ENCODE peak calls at places on chromosomes 4 and X, in five cellular contexts. One of them, this sample, is unnamed.

GRCh38 chr4:73922766-73923630 is 53.8 kb downstream of the CXCL1 start:
- DNase-seq in upper lobe of right lung: no peak
- DNase-seq in body of pancreas: no peak
- DNase-seq in tibial artery: no peak
- DNase-seq in brain microvascular endothelial cell: peak; percentile 37
- DNase-seq in this sample: no peak

GRCh38 chrX:154411981-154412340 is 622 bp downstream of the TAFAZZIN start:
- DNase-seq in upper lobe of right lung: peak; percentile 88
- DNase-seq in body of pancreas: peak; percentile 67
- DNase-seq in tibial artery: peak; percentile 76
- DNase-seq in brain microvascular endothelial cell: no peak
- DNase-seq in this sample: no peak

GRCh38 chr4:175421506-175421905 is 390.6 kb downstream of the GPM6A start:
- DNase-seq in upper lobe of right lung: no peak
- DNase-seq in body of pancreas: no peak
- DNase-seq in tibial artery: no peak
- DNase-seq in brain microvascular endothelial cell: peak; percentile 68
- DNase-seq in this sample: no peak

GRCh38 chrX:46477435-46477834 is 67.8 kb downstream of the ZNF674 start:
- DNase-seq in upper lobe of right lung: no peak
- DNase-seq in body of pancreas: no peak
- DNase-seq in tibial artery: no peak
- DNase-seq in brain microvascular endothelial cell: no peak
- DNase-seq in this sample: no peak

GRCh38 chrX:103461156-103461555 is 58.1 kb downstream of the RAB40A start:
- DNase-seq in upper lobe of right lung: no peak
- DNase-seq in body of pancreas: no peak
- DNase-seq in tibial artery: no peak
- DNase-seq in brain microvascular endothelial cell: no peak
- DNase-seq in this sample: no peak

GRCh38 chrX:132226169-132226568 is 6.9 kb upstream of the RAP2C start:
- DNase-seq in upper lobe of right lung: no peak
- DNase-seq in body of pancreas: no peak
- DNase-seq in tibial artery: no peak
- DNase-seq in brain microvascular endothelial cell: no peak
- DNase-seq in this sample: no peak

GRCh38 chrX:105715746-105716145 is 106.6 kb upstream of the NRK start:
- DNase-seq in upper lobe of right lung: no peak
- DNase-seq in body of pancreas: no peak
- DNase-seq in tibial artery: no peak
- DNase-seq in brain microvascular endothelial cell: no peak
- DNase-seq in this sample: no peak

GRCh38 chrX:12434493-12434892 is 296.2 kb downstream of the FRMPD4 start:
- DNase-seq in upper lobe of right lung: no peak
- DNase-seq in body of pancreas: no peak
- DNase-seq in tibial artery: no peak
- DNase-seq in brain microvascular endothelial cell: no peak
- DNase-seq in this sample: no peak

GRCh38 chr4:82523179-82523578 is 38.6 kb downstream of the TMEM150C start:
- DNase-seq in upper lobe of right lung: no peak
- DNase-seq in body of pancreas: no peak
- DNase-seq in tibial artery: no peak
- DNase-seq in brain microvascular endothelial cell: no peak
- DNase-seq in this sample: no peak
- H3K27ac ChIP-seq in upper lobe of right lung: no peak overlapping the region
- H3K27ac ChIP-seq in body of pancreas: no peak overlapping the region
- H3K27ac ChIP-seq in tibial artery: no peak overlapping the region
- H3K27ac ChIP-seq in brain microvascular endothelial cell: no peak overlapping the region
- H3K27ac ChIP-seq in this sample: no peak overlapping the region

GRCh38 chr4:153465922-153466636 is at the start of gene TMEM131L:
- DNase-seq in upper lobe of right lung: peak; percentile 86
- DNase-seq in body of pancreas: peak; percentile 75
- DNase-seq in tibial artery: peak; percentile 67
- DNase-seq in brain microvascular endothelial cell: peak; percentile 38
- DNase-seq in this sample: peak; percentile 82

GRCh38 chr4:153467154-153467896 is 1.2 kb downstream of the TMEM131L start:
- DNase-seq in upper lobe of right lung: peak; percentile 91
- DNase-seq in body of pancreas: peak; percentile 92
- DNase-seq in tibial artery: peak; percentile 50
- DNase-seq in brain microvascular endothelial cell: no peak
- DNase-seq in this sample: no peak

GRCh38 chr4:153468587-153468986 is 2.4 kb downstream of the TMEM131L start:
- DNase-seq in upper lobe of right lung: no peak
- DNase-seq in body of pancreas: no peak
- DNase-seq in tibial artery: no peak
- DNase-seq in brain microvascular endothelial cell: no peak
- DNase-seq in this sample: no peak

GRCh38 chr4:153466637-153467153 is 535 bp downstream of the TMEM131L start:
- DNase-seq in upper lobe of right lung: peak; percentile 72
- DNase-seq in body of pancreas: no peak
- DNase-seq in tibial artery: no peak
- DNase-seq in brain microvascular endothelial cell: no peak
- DNase-seq in this sample: no peak

GRCh38 chr4:153467897-153468262 is 1.7 kb downstream of the TMEM131L start:
- DNase-seq in upper lobe of right lung: no peak
- DNase-seq in body of pancreas: no peak
- DNase-seq in tibial artery: no peak
- DNase-seq in brain microvascular endothelial cell: no peak
- DNase-seq in this sample: no peak
- H3K4me3 ChIP-seq in upper lobe of right lung: peak overlapping the region; percentile 82
- H3K4me3 ChIP-seq in body of pancreas: peak overlapping the region; percentile 46
- H3K4me3 ChIP-seq in tibial artery: peak overlapping the region; percentile 99
- H3K4me3 ChIP-seq in brain microvascular endothelial cell: peak overlapping the region; percentile 91
- H3K4me3 ChIP-seq in this sample: peak overlapping the region; percentile 91

DNA sequence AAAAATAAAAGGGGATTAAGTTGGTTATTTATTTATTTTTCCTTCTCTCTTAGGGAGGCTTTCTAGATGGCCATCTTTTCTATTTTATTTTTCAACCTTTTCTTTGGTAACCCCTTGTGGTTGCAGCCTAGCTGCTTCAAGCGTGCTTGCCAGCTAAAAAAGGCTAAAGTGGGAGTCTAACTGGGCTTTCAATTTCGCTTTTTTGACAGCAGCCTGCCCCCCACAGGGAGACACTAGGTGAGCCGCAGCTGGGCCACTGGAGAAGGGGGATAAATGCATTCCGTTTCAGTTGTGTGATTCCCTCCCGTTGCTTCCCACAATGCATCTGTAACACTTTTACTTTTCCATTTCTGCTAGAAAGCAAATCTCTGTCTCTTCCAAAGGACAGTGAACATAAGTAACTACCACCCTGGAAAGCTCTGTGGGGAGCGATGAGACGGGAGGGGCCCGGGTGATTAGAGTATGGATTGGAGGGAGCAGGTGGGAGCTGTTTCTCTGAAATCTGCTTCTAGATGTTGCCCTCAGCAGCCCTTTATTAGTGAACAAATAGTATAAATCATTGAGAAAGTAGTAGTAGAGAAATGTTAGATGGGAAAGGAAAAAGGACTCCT is 86.2 kb upstream of the RAPGEF2 start:
- DNase-seq in upper lobe of right lung: no peak
- DNase-seq in body of pancreas: no peak
- DNase-seq in tibial artery: no peak
- DNase-seq in brain microvascular endothelial cell: no peak
- DNase-seq in this sample: no peak
- TF ChIP-seq CTCF in upper lobe of right lung: no peak
- TF ChIP-seq CTCF in body of pancreas: no peak
- TF ChIP-seq CTCF in tibial artery: no peak
- TF ChIP-seq CTCF in brain microvascular endothelial cell: peak; percentile 52
- TF ChIP-seq CTCF in this sample: no peak

DNA sequence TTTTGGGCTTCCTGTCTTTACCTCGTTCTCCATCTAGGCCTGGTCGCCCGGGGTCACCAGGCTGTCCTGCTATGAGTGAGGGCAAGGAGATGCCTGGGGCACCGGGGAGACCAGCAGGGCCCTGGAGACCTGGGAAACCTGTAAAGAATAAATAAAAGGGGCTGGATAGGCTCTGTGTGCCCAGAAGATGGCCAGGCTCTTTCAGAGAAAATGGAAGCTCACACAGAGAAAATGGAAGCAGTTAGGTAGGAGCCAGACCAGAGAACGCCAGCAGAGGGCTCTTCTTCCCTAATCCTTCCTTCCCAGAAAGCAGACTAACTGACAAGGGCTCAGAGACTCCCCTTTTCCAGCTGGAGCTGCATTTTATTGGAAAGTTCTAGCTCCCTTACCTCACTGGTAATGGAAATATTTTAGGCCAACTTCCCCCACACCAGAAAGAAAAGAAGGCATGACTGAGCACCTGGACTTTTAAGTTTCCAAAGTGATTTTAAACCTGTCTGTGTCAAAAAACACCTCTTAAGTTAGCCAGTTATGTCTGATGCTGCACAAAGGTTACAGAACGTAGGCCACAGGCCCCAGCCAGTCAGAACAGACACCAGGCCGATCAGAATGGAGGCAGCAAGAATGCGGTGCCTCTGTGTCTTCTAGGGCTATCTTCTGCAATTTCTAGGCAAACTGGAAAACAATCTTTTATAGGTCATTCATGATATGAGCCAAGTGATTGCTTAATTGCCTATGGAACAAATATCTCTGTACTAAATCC is 74.0 kb downstream of the ATG4A start:
- DNase-seq in upper lobe of right lung: no peak
- DNase-seq in body of pancreas: no peak
- DNase-seq in tibial artery: no peak
- DNase-seq in brain microvascular endothelial cell: peak; percentile 38
- DNase-seq in this sample: no peak
- H3K27ac ChIP-seq in upper lobe of right lung: no peak overlapping the region
- H3K27ac ChIP-seq in body of pancreas: no peak overlapping the region
- H3K27ac ChIP-seq in tibial artery: no peak overlapping the region
- H3K27ac ChIP-seq in brain microvascular endothelial cell: no peak overlapping the region
- H3K27ac ChIP-seq in this sample: no peak overlapping the region

GRCh38 chr4:6246170-6246634 is 23.4 kb upstream of the WFS1 start:
- DNase-seq in upper lobe of right lung: no peak
- DNase-seq in body of pancreas: no peak
- DNase-seq in tibial artery: no peak
- DNase-seq in brain microvascular endothelial cell: no peak
- DNase-seq in this sample: no peak

GRCh38 chr4:6241062-6241845 is 28.4 kb upstream of the WFS1 start:
- DNase-seq in upper lobe of right lung: peak; percentile 42
- DNase-seq in body of pancreas: no peak
- DNase-seq in tibial artery: no peak
- DNase-seq in brain microvascular endothelial cell: no peak
- DNase-seq in this sample: no peak

GRCh38 chr4:6242271-6243029 is 27.2 kb upstream of the WFS1 start:
- DNase-seq in upper lobe of right lung: no peak
- DNase-seq in body of pancreas: no peak
- DNase-seq in tibial artery: no peak
- DNase-seq in brain microvascular endothelial cell: no peak
- DNase-seq in this sample: no peak

GRCh38 chr4:6248394-6248793 is 21.3 kb upstream of the WFS1 start:
- DNase-seq in upper lobe of right lung: no peak
- DNase-seq in body of pancreas: no peak
- DNase-seq in tibial artery: no peak
- DNase-seq in brain microvascular endothelial cell: no peak
- DNase-seq in this sample: no peak

DNA sequence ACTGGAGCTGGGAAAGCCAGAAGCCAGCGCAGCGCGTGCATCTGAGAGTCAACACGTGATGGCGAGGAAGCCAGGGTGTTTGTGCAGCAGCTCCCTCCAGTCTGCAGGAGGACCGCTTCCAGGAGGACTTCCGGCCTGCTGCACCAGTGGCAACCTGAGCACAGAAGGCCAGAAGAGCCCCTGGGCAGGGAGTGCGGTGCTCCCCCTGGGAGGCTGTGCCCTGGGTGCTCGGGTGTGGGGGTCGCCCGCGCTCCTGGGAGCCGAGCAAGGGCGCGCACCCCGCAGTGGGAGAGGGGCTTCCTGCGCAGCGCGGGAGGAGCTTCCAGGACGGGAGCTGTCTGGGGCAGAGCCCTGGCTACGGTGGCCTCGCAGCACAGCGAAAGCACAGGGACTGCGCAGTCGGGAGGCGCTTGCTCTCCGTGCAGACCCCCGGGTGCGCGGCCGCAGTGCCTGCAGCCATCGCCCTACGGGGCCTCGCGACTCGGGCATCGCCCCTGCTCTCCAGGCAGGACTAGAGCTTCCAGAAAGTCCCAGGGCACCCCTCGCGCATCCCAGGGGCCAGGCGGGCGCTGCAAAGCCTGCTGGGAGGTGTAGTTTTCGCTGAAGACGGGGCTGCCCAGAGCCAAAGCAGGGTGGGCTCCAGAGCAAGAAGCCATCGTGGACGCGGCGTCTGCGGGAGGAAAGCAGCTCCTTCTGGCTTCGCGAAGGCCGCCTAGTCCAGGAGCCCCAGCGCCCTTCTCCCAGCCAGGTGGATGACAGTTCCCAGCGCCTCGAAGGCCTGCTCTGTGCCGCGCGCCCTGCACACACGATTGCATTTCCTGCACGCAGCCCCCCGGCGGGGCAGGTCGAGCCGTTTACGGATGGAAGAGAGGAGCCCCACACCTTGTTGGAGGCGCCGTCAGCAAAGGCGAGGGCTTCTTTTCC is 24.1 kb upstream of the WFS1 start:
- DNase-seq in upper lobe of right lung: no peak
- DNase-seq in body of pancreas: peak; percentile 32
- DNase-seq in tibial artery: no peak
- DNase-seq in brain microvascular endothelial cell: no peak
- DNase-seq in this sample: no peak
- H3K4me3 ChIP-seq in upper lobe of right lung: no peak overlapping the region
- H3K4me3 ChIP-seq in body of pancreas: no peak overlapping the region
- H3K4me3 ChIP-seq in tibial artery: no peak overlapping the region
- H3K4me3 ChIP-seq in brain microvascular endothelial cell: peak overlapping the region; percentile 27
- H3K4me3 ChIP-seq in this sample: peak overlapping the region; percentile 53

GRCh38 chr4:108060164-108060563 is 70.5 kb downstream of the HADH start:
- DNase-seq in upper lobe of right lung: no peak
- DNase-seq in body of pancreas: peak; percentile 20
- DNase-seq in tibial artery: no peak
- DNase-seq in brain microvascular endothelial cell: peak; percentile 35
- DNase-seq in this sample: no peak
- TF ChIP-seq CTCF in upper lobe of right lung: peak; percentile 18
- TF ChIP-seq CTCF in body of pancreas: no peak
- TF ChIP-seq CTCF in tibial artery: peak; percentile 19
- TF ChIP-seq CTCF in brain microvascular endothelial cell: peak; percentile 61
- TF ChIP-seq CTCF in this sample: no peak

DNA sequence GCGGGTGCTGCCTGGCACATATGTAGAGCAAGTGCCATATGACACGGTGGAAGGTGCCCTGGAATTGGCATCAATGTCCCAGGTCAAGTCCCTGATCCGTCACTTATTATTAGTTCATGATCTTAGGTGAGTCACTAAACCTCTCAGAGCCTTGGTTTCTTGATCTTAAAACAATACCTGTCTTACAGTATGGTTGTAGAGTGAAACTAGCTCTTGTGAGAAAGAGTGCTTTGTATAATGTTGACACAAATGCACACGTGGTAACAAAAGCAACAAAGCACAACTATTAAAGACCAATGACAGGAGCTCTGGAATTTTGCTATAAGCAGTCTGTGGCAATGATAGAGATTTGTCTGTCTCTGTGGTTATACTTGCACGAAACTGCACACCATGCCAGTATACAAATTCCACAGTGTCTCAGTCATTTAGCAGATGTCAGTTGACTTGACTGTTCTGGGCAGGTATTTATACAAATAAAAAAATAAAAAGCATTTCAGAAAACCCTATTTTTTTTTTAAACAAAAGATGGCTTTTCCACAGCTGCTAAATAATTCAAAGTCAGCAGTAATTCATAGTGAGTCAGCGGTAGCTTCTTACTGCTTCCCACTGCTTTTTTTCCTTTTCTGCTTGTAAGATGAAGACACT is 19.7 kb upstream of the ACSL1 start:
- DNase-seq in upper lobe of right lung: no peak
- DNase-seq in body of pancreas: no peak
- DNase-seq in tibial artery: no peak
- DNase-seq in brain microvascular endothelial cell: peak; percentile 13
- DNase-seq in this sample: no peak
- H3K27ac ChIP-seq in upper lobe of right lung: no peak overlapping the region
- H3K27ac ChIP-seq in body of pancreas: no peak overlapping the region
- H3K27ac ChIP-seq in tibial artery: no peak overlapping the region
- H3K27ac ChIP-seq in brain microvascular endothelial cell: no peak overlapping the region
- H3K27ac ChIP-seq in this sample: no peak overlapping the region

GRCh38 chr4:159229164-159229563 is 126.3 kb downstream of the RAPGEF2 start:
- DNase-seq in upper lobe of right lung: no peak
- DNase-seq in body of pancreas: no peak
- DNase-seq in tibial artery: no peak
- DNase-seq in brain microvascular endothelial cell: peak; percentile 83
- DNase-seq in this sample: no peak
- H3K4me3 ChIP-seq in upper lobe of right lung: no peak overlapping the region
- H3K4me3 ChIP-seq in body of pancreas: no peak overlapping the region
- H3K4me3 ChIP-seq in tibial artery: peak overlapping the region; percentile 43
- H3K4me3 ChIP-seq in brain microvascular endothelial cell: no peak overlapping the region
- H3K4me3 ChIP-seq in this sample: peak overlapping the region; percentile 56

This sample was measured in coronary artery.